ENCODE peak calls at places on chromosomes 13 and 19, in eight cellular contexts. H is mesenchymal stem cell; W is stimulated activated CD8-positive, alpha-beta memory T cell treated with anti-CD3 and anti-CD28 coated beads, Interleukin-7, amount 100 ng/mL, for 1 hour; Q is lower leg skin; P is SHP77; A is HT1080; R is small intestine; B is AG04450. S is an unnamed sample.

GRCh38 chr13:113584870-113585671 is 518 bp downstream of the TFDP1 start:
- DNase-seq in H (no peak), W (no peak), Q (no peak), P (no peak), A (peak; percentile 35), R (peak; percentile 18), B (no peak), S (peak; percentile 61)

GRCh38 chr19:52191374-52191773 is 1.5 kb downstream of the PPP2R1A start:
- DNase-seq in H (no peak), W (no peak), Q (no peak), P (no peak), A (no peak), R (peak; percentile 89), B (no peak), S (no peak)

GRCh38 chr19:4100647-4101495 is 23.1 kb downstream of the MAP2K2 start:
- DNase-seq in H (no peak), W (no peak), Q (no peak), P (no peak), A (no peak), R (no peak), B (no peak), S (no peak)

GRCh38 chr19:10654610-10655456 is 687 bp downstream of the ILF3 start:
- DNase-seq in H (peak; percentile 54), W (no peak), Q (peak; percentile 41), P (peak; percentile 38), A (peak; percentile 21), R (peak; percentile 35), B (no peak), S (peak; percentile 77)

GRCh38 chr19:28509079-28509895 is 703.7 kb downstream of the UQCRFS1 start:
- DNase-seq in H (no peak), W (no peak), Q (no peak), P (no peak), A (no peak), R (no peak), B (no peak), S (no peak)

GRCh38 chr19:4742717-4743646 is 19.3 kb upstream of the DPP9 start:
- DNase-seq in H (no peak), W (no peak), Q (no peak), P (no peak), A (no peak), R (no peak), B (no peak), S (no peak)

GRCh38 chr13:46655727-46656180 is 102.8 kb downstream of the LRCH1 start:
- DNase-seq in H (no peak), W (no peak), Q (no peak), P (no peak), A (no peak), R (no peak), B (no peak), S (no peak)

GRCh38 chr19:41871573-41872383 is 5.3 kb upstream of the CD79A start:
- DNase-seq in H (peak; percentile 7), W (no peak), Q (no peak), P (no peak), A (no peak), R (peak; percentile 67), B (no peak), S (no peak)

GRCh38 chr19:940591-941291 is 14.9 kb downstream of the ARID3A start:
- DNase-seq in H (no peak), W (peak; percentile 44), Q (peak; percentile 76), P (peak; percentile 68), A (peak; percentile 73), R (peak; percentile 88), B (peak; percentile 49), S (no peak)

S was measured in erythroblast.